ENCODE peak calls at places on chromosomes 6 and 20, in four cellular contexts. H is germinal center, M is EH, Q is GM18507. L is an unnamed sample.

GRCh38 chr6:10099086-10099499 is 315.8 kb downstream of the TFAP2A start:
- DNase-seq in H (no peak), Q (no peak), M (peak), L (no peak)

GRCh38 chr20:11060423-11061205 is 386.8 kb upstream of the JAG1 start:
- DNase-seq in M (no peak), Q (no peak), H (no peak), L (no peak)

GRCh38 chr20:22339091-22339881 is 245.1 kb downstream of the FOXA2 start:
- DNase-seq in Q (peak), M (peak), H (peak), L (peak)

GRCh38 chr6:148528292-148528691 is 185.7 kb downstream of the SASH1 start:
- DNase-seq in Q (no peak), M (peak), H (no peak), L (no peak)

GRCh38 chr6:127266892-127267741 is 453 bp downstream of the RNF146 start:
- DNase-seq in Q (peak), M (peak), H (peak), L (peak)

GRCh38 chr6:107070686-107071085 is 42.7 kb downstream of the MTRES1 start:
- DNase-seq in M (no peak), Q (no peak), H (no peak), L (no peak)

GRCh38 chr6:31308050-31308844 is 36.4 kb upstream of the HLA-C start:
- DNase-seq in Q (no peak), H (peak), M (no peak), L (peak)

GRCh38 chr20:58424218-58424617 is 35.2 kb downstream of the VAPB start:
- DNase-seq in M (no peak), Q (no peak), H (no peak), L (no peak)

GRCh38 chr6:73394577-73395354 is at the start of gene DDX43:
- DNase-seq in Q (no peak), M (no peak), H (peak), L (no peak)

GRCh38 chr20:19015326-19015725 is 197.1 kb upstream of the SLC24A3 start:
- DNase-seq in Q (no peak), M (no peak), H (no peak), L (no peak)

GRCh38 chr6:149566372-149567193 is at the start of gene GINM1:
- DNase-seq in Q (no peak), H (peak), M (peak), L (peak)

GRCh38 chr6:121635355-121635754 is 199.9 kb downstream of the GJA1 start:
- DNase-seq in M (no peak), H (no peak), Q (no peak), L (no peak)

GRCh38 chr6:32082951-32083350 is 26.2 kb downstream of the TNXB start:
- DNase-seq in M (peak), H (no peak), Q (no peak), L (no peak)

L was measured in GM20000.